ENCODE peak calls at places on chromosomes 4 and X, in seven cellular contexts. F, U, L, I, Q, O and Y are unnamed samples.

GRCh38 chr4:112099701-112100289 is 45.5 kb upstream of the FAM241A start:
- DNase-seq in I (peak; percentile 35), U (peak; percentile 61), F (peak; percentile 47), L (peak; percentile 27), O (no peak), Q (peak; percentile 57), Y (peak; percentile 73)

GRCh38 chr4:36004231-36004851 is 240.0 kb downstream of the ARAP2 start:
- DNase-seq in L (no peak), I (no peak), F (no peak), Q (no peak), O (no peak), U (no peak), Y (no peak)

GRCh38 chr4:33850503-33850902 is 2393.8 kb downstream of the ARAP2 start:
- DNase-seq in L (no peak), F (no peak), I (no peak), U (no peak), O (no peak), Q (no peak), Y (no peak)

GRCh38 chr4:3201718-3202702 is 46.9 kb upstream of the MSANTD1 start:
- DNase-seq in I (no peak), Q (peak; percentile 53), U (no peak), O (no peak), L (peak; percentile 38), F (no peak), Y (peak; percentile 69)

GRCh38 chr4:149708513-149709175 is 107.0 kb downstream of the IQCM start:
- DNase-seq in I (no peak), O (no peak), L (no peak), F (no peak), U (peak; percentile 57), Q (no peak), Y (peak; percentile 46)

GRCh38 chr4:184404047-184404446 is 70.3 kb downstream of the IRF2 start:
- DNase-seq in U (no peak), Q (no peak), F (no peak), L (no peak), I (no peak), O (no peak), Y (no peak)

GRCh38 chr4:3810111-3810680 is 44.0 kb downstream of the ADRA2C start:
- DNase-seq in Q (no peak), O (no peak), I (no peak), F (no peak), L (no peak), U (no peak), Y (no peak)

GRCh38 chr4:54378461-54378860 is 149.4 kb downstream of the PDGFRA start:
- DNase-seq in O (no peak), Q (no peak), U (no peak), L (no peak), I (no peak), F (no peak), Y (peak; percentile 5)

GRCh38 chr4:154928640-154929257 is 147.7 kb downstream of the RBM46 start:
- DNase-seq in L (no peak), I (no peak), O (no peak), Q (peak; percentile 32), F (peak; percentile 45), U (peak; percentile 43), Y (peak; percentile 55)

GRCh38 chr4:88054909-88055308 is 47.5 kb downstream of the PKD2 start:
- DNase-seq in L (no peak), F (peak; percentile 72), Q (peak; percentile 70), I (peak; percentile 10), O (no peak), U (peak; percentile 23), Y (peak; percentile 72)

GRCh38 chrX:19513383-19513782 is 1.9 kb downstream of the MAP3K15 start:
- DNase-seq in U (no peak), O (no peak), Q (peak; percentile 53), F (no peak), I (no peak), L (no peak), Y (peak; percentile 4)

GRCh38 chr4:102439835-102440234 is 61.3 kb upstream of the NFKB1 start:
- DNase-seq in U (no peak), L (no peak), I (no peak), Q (peak; percentile 61), F (peak; percentile 66), O (no peak), Y (peak; percentile 84)

GRCh38 chr4:101258782-101259353 is 88.5 kb downstream of the PPP3CA start:
- DNase-seq in L (no peak), I (no peak), O (no peak), U (no peak), F (no peak), Q (no peak), Y (no peak)

GRCh38 chr4:123587983-123588494 is 191.4 kb downstream of the SPRY1 start:
- DNase-seq in L (no peak), F (peak; percentile 93), U (peak; percentile 63), Q (peak; percentile 32), I (no peak), O (no peak), Y (peak; percentile 93)

GRCh38 chr4:127484101-127484500 is 148.7 kb upstream of the INTU start:
- DNase-seq in U (no peak), Q (no peak), O (no peak), F (no peak), L (no peak), I (no peak), Y (no peak)

DNA sequence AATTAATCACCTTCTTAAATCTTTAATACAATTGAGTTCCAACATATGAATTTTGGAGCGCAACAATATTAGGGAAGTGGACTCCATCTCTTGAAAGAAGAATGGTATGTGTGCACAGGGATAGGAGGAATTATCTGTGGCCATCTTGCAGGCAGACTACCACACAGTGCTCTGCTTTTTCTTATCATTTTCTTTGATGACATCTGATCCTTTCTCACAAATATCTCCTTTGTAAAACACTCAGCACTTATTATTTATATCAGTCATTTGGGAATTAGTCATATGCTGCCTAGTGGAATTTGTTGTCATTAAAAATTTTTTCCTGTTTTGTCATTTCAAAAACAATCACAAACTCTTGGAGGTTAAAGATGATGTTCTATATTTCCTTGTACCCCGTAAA is 444.3 kb upstream of the ATOH1 start:
- DNase-seq in L (no peak), Q (no peak), O (no peak), I (no peak), F (peak; percentile 7), U (no peak), Y (peak; percentile 67)
- TF ChIP-seq CEBPB in L (no peak), Q (no peak), O (no peak), I (no peak), F (no peak), U (no peak), Y (no peak)

GRCh38 chrX:35664838-35665237 is 133.3 kb upstream of the MAGEB16 start:
- DNase-seq in Q (no peak), F (no peak), I (no peak), U (no peak), L (no peak), O (no peak), Y (no peak)
- TF ChIP-seq CEBPB in Q (no peak), F (no peak), I (no peak), U (no peak), L (no peak), O (no peak), Y (no peak)

DNA sequence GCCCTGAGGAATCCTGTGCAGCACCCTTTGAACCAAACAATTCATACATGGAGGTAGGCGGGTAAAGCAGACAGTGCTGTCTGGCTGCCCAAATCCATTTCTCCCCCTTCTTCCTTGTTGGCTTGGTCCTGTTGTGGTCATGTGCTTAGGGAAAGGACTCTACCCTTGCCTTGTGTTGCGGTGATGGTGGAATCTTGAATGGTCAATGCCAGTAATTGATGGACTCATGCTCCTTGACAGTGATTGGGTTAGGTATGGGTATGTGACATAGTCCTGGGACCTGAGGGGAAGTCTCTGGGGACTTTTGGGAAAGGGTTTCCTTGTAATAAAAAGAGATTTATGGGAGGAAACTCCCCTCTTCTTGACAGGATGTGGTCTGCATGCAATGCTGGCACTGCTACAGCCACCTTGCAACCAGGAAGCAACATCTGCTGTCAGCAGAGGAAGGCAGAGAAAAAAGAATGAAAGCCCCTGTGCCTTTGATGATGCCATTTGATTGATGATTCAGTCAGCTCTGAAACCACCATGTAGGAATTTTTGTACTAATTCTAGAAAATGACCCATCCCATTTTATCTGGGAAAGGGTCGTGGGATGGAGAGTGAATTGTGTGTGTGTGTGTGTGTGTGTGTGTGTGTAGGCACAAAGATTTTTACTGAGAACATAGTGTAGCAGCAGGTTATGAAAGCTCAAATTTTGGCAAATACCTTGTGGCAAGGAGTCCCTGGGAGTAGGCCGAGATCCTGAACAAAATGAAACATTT is 30.0 kb upstream of the HUWE1 start:
- DNase-seq in Q (no peak), O (no peak), L (peak; percentile 87), U (no peak), F (no peak), I (no peak), Y (peak; percentile 48)
- TF ChIP-seq CEBPB in Q (no peak), O (no peak), L (peak; percentile 14), U (no peak), F (no peak), I (no peak), Y (no peak)

DNA sequence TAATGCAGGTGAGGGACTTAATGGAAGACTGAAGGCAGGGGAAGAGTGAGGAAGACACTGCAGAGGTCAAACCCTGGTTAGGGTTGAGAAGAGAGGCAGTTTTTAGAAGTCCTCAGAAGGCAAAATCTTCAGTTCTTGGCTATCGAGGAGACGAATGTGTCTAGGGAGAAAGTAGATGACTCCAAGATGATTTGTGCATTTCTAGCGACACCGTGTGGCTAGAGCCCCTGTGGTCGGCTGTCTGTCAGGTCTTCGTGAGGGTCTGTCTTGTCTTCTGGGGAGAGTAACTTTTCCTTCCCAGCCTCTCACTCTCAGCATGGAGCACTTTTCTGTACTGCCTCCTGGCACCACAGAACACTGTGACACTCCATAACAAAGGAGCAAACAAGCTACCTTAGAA is 458.1 kb downstream of the STIM2 start:
- DNase-seq in L (peak; percentile 2), O (peak; percentile 73), I (peak; percentile 10), U (peak; percentile 35), Q (peak; percentile 22), F (peak; percentile 15), Y (peak; percentile 17)
- TF ChIP-seq CEBPB in L (no peak), O (no peak), I (no peak), U (no peak), Q (no peak), F (no peak), Y (no peak)

GRCh38 chr4:45442466-45442865 is 681.4 kb downstream of the GABRG1 start:
- DNase-seq in F (peak; percentile 9), I (no peak), U (no peak), Q (no peak), O (no peak), L (no peak), Y (no peak)
- TF ChIP-seq CEBPB in F (no peak), I (no peak), U (no peak), Q (no peak), O (no peak), L (no peak), Y (no peak)